ENCODE peak calls at places on chromosomes 16 and 17, in seven cellular contexts. R, Z, U, S, M, F and E are unnamed samples.

GRCh38 chr17:27920569-27920968 is 27.4 kb upstream of the LYRM9 start:
- DNase-seq in R (no peak), Z (no peak), U (peak), S (no peak), M (peak), F (no peak), E (no peak)

GRCh38 chr16:70682239-70683145 is 3.4 kb downstream of the MTSS2 start:
- DNase-seq in R (no peak), Z (no peak), U (no peak), S (no peak), M (peak), F (no peak), E (peak)

GRCh38 chr17:79168486-79169055 is 93.9 kb downstream of the ENGASE start:
- DNase-seq in R (no peak), Z (no peak), U (no peak), S (no peak), M (no peak), F (no peak), E (peak)

GRCh38 chr16:1543085-1543896 is 9.8 kb downstream of the TMEM204 start:
- DNase-seq in R (no peak), Z (peak), U (peak), S (no peak), M (peak), F (peak), E (peak)

GRCh38 chr16:50635505-50636392 is 45.4 kb downstream of the SNX20 start:
- DNase-seq in R (no peak), Z (no peak), U (no peak), S (no peak), M (no peak), F (peak), E (no peak)

GRCh38 chr16:1974157-1975070 is 2.6 kb downstream of the TBL3 start:
- DNase-seq in R (no peak), Z (no peak), U (no peak), S (no peak), M (no peak), F (no peak), E (no peak)

GRCh38 chr16:49496656-49497055 is 123.1 kb downstream of the C16orf78 start:
- DNase-seq in R (no peak), Z (no peak), U (no peak), S (no peak), M (no peak), F (no peak), E (no peak)

GRCh38 chr16:84839956-84840355 is 20.2 kb downstream of the CRISPLD2 start:
- DNase-seq in R (no peak), Z (no peak), U (no peak), S (no peak), M (no peak), F (peak), E (no peak)

GRCh38 chr17:42287305-42288077 is 807 bp upstream of the STAT5A start:
- DNase-seq in R (no peak), Z (no peak), U (peak), S (no peak), M (peak), F (no peak), E (no peak)

GRCh38 chr16:60419859-60420258 is 1616.4 kb downstream of the CDH8 start:
- DNase-seq in R (no peak), Z (no peak), U (no peak), S (no peak), M (no peak), F (peak), E (no peak)

GRCh38 chr16:76059186-76059585 is 218.0 kb upstream of the CNTNAP4 start:
- DNase-seq in R (no peak), Z (no peak), U (no peak), S (no peak), M (no peak), F (no peak), E (no peak)

GRCh38 chr17:49703557-49704277 is 4.0 kb downstream of the SLC35B1 start:
- DNase-seq in R (no peak), Z (no peak), U (peak), S (no peak), M (no peak), F (peak), E (no peak)

GRCh38 chr17:76953926-76954325 is 85.7 kb downstream of the MGAT5B start:
- DNase-seq in R (no peak), Z (no peak), U (no peak), S (no peak), M (no peak), F (no peak), E (no peak)

GRCh38 chr17:63772801-63773271 is 561 bp downstream of the CCDC47 start:
- DNase-seq in R (no peak), Z (no peak), U (no peak), S (no peak), M (no peak), F (peak), E (no peak)

GRCh38 chr17:42317256-42317966 is 29.1 kb downstream of the STAT5A start:
- DNase-seq in R (no peak), Z (no peak), U (no peak), S (no peak), M (no peak), F (no peak), E (no peak)

GRCh38 chr17:82892869-82893565 is 53.2 kb upstream of the ZNF750 start:
- DNase-seq in R (no peak), Z (no peak), U (no peak), S (no peak), M (peak), F (no peak), E (peak)

GRCh38 chr16:89034573-89034961 is 57.6 kb upstream of the CBFA2T3 start:
- DNase-seq in R (no peak), Z (no peak), U (no peak), S (no peak), M (peak), F (no peak), E (peak)

GRCh38 chr17:27339836-27340550 is 46.1 kb downstream of the WSB1 start:
- DNase-seq in R (no peak), Z (no peak), U (peak), S (no peak), M (no peak), F (peak), E (no peak)

GRCh38 chr17:42684033-42684625 is 1.8 kb downstream of the CNTNAP1 start:
- DNase-seq in R (no peak), Z (peak), U (no peak), S (no peak), M (no peak), F (no peak), E (peak)

GRCh38 chr17:40349477-40350409 is 14.8 kb downstream of the GJD3 start:
- DNase-seq in R (no peak), Z (no peak), U (no peak), S (no peak), M (no peak), F (no peak), E (peak)

GRCh38 chr17:32192379-32192778 is 50.1 kb downstream of the RHOT1 start:
- DNase-seq in R (no peak), Z (no peak), U (no peak), S (no peak), M (no peak), F (no peak), E (no peak)

GRCh38 chr16:87897563-87898505 is 28.5 kb upstream of the SLC7A5 start:
- DNase-seq in R (no peak), Z (no peak), U (no peak), S (no peak), M (no peak), F (no peak), E (no peak)

GRCh38 chr17:39116224-39116623 is 35.2 kb downstream of the PLXDC1 start:
- DNase-seq in R (no peak), Z (no peak), U (no peak), S (no peak), M (no peak), F (no peak), E (no peak)

GRCh38 chr17:63961355-63962207 is 11.1 kb downstream of the SCN4A start:
- DNase-seq in R (peak), Z (peak), U (peak), S (no peak), M (peak), F (peak), E (peak)

GRCh38 chr17:3506054-3506453 is 30.3 kb downstream of the ASPA start:
- DNase-seq in R (no peak), Z (no peak), U (no peak), S (no peak), M (no peak), F (no peak), E (no peak)

GRCh38 chr16:85919271-85920267 is 20.6 kb downstream of the IRF8 start:
- DNase-seq in R (no peak), Z (no peak), U (no peak), S (no peak), M (no peak), F (no peak), E (no peak)

GRCh38 chr16:85926370-85926769 is 27.4 kb downstream of the IRF8 start:
- DNase-seq in R (no peak), Z (no peak), U (no peak), S (no peak), M (no peak), F (no peak), E (no peak)

GRCh38 chr16:85921026-85921425 is 22.1 kb downstream of the IRF8 start:
- DNase-seq in R (no peak), Z (no peak), U (no peak), S (no peak), M (no peak), F (no peak), E (no peak)

GRCh38 chr16:85924675-85925074 is 25.7 kb downstream of the IRF8 start:
- DNase-seq in R (no peak), Z (no peak), U (no peak), S (no peak), M (no peak), F (no peak), E (no peak)

DNA sequence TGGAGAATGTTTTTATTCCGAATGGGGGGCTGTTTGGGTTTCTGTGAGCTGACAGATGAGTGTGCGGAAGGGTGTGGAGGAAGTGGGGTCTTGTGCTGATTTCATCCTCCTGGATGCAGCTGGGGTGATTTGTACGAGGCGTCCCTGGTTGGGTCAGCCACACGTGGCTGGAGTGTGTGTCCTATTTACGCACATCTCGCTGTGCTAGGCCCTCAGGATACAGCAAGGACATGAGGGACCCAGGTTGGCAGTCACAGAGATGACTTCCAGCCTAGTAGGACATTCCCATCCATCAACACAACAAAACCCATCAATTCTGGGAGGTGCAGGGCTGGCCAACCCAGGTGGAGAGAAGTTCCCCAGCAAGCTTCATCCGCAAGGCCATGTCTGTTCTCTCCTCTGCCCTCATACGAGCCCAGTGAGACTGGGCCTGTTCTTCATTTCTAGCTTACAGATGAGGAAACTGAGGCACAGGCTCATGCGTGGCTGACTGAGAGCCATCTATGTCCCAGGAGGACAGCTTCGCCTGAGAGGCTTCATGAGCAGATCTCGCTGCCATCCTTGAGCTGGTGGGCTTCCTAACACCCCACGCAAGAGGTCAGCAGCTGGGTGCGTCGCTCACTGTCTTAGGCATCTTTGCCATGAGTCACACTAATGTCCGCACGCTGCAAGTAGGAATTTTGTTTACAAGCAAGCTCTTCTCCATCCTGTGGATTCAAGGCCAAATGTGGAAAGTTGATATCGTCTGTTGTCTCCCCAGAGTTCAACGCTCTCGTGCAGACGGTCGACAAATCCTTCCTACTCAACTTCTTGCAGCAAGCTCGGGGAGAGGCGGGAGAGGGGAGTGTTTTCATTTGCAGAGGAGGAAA is 24.4 kb downstream of the IRF8 start:
- DNase-seq in R (no peak), Z (no peak), U (no peak), S (peak), M (no peak), F (peak), E (no peak)
- H3K27ac ChIP-seq in R (no peak), Z (no peak), U (no peak), S (no peak), M (no peak), F (no peak), E (no peak)

GRCh38 chr16:86734559-86735480 is 156.5 kb downstream of the FOXL1 start:
- DNase-seq in R (no peak), Z (no peak), U (no peak), S (no peak), M (no peak), F (no peak), E (no peak)

GRCh38 chr16:86730597-86730996 is 152.2 kb downstream of the FOXL1 start:
- DNase-seq in R (no peak), Z (no peak), U (no peak), S (no peak), M (no peak), F (no peak), E (no peak)

GRCh38 chr16:86730086-86730485 is 151.7 kb downstream of the FOXL1 start:
- DNase-seq in R (no peak), Z (no peak), U (no peak), S (no peak), M (no peak), F (no peak), E (no peak)

GRCh38 chr16:86733526-86734254 is 155.3 kb downstream of the FOXL1 start:
- DNase-seq in R (no peak), Z (no peak), U (no peak), S (no peak), M (no peak), F (no peak), E (no peak)

GRCh38 chr16:86732621-86733297 is 154.4 kb downstream of the FOXL1 start:
- DNase-seq in R (peak), Z (no peak), U (no peak), S (no peak), M (no peak), F (no peak), E (no peak)
- H3K4me3 ChIP-seq in R (no peak), Z (no peak), U (no peak), S (no peak), M (no peak), F (no peak), E (no peak)

GRCh38 chr17:45973099-45973838 is 25.8 kb upstream of the STH start:
- DNase-seq in R (no peak), Z (peak), U (no peak), S (no peak), M (peak), F (no peak), E (peak)
- H3K27ac ChIP-seq in R (no peak), Z (no peak), U (no peak), S (no peak), M (no peak), F (no peak), E (no peak)

DNA sequence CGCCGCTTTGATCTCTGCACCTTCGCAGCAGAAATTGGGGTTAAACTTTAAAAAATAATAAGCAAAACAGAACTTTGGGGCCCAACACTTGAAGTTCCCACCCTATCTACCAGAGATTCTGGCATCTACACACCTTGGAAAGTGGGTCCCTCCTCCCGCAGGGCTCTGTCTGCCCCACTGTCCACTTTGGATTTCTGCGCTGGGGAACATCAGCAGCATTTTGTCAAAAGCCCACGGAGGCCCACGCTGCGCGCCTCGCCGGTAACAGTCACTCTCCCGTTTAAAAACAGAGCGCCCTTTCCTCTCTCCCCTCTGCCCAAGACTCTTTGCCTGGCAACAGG is 725 bp upstream of the WNT9B start:
- DNase-seq in R (no peak), Z (no peak), U (no peak), S (no peak), M (no peak), F (no peak), E (no peak)
- H3K4me3 ChIP-seq in R (no peak), Z (peak), U (no peak), S (no peak), M (peak), F (peak), E (no peak)

GRCh38 chr16:68234188-68235104 is 1.5 kb downstream of the ESRP2 start:
- DNase-seq in R (no peak), Z (peak), U (peak), S (no peak), M (no peak), F (no peak), E (peak)

GRCh38 chr16:68235105-68235881 is 634 bp downstream of the ESRP2 start:
- DNase-seq in R (no peak), Z (peak), U (peak), S (no peak), M (no peak), F (no peak), E (no peak)

GRCh38 chr16:68232335-68232734 is 3.6 kb downstream of the ESRP2 start:
- DNase-seq in R (no peak), Z (no peak), U (no peak), S (no peak), M (no peak), F (no peak), E (no peak)

GRCh38 chr16:68233085-68233834 is 2.7 kb downstream of the ESRP2 start:
- DNase-seq in R (no peak), Z (no peak), U (no peak), S (no peak), M (no peak), F (no peak), E (no peak)

GRCh38 chr16:68233835-68234187 is 2.1 kb downstream of the ESRP2 start:
- DNase-seq in R (no peak), Z (no peak), U (peak), S (no peak), M (no peak), F (no peak), E (no peak)
- H3K27ac ChIP-seq in R (no peak), Z (peak), U (no peak), S (no peak), M (no peak), F (no peak), E (peak)

GRCh38 chr16:14399397-14400284 is 230.4 kb downstream of the PARN start:
- DNase-seq in R (no peak), Z (no peak), U (peak), S (no peak), M (peak), F (peak), E (no peak)

GRCh38 chr16:14401839-14402115 is 228.3 kb downstream of the PARN start:
- DNase-seq in R (no peak), Z (no peak), U (no peak), S (no peak), M (peak), F (peak), E (no peak)

GRCh38 chr16:14398014-14398717 is 231.9 kb downstream of the PARN start:
- DNase-seq in R (no peak), Z (no peak), U (no peak), S (no peak), M (no peak), F (peak), E (no peak)

GRCh38 chr16:14405611-14406537 is 224.2 kb downstream of the PARN start:
- DNase-seq in R (peak), Z (no peak), U (no peak), S (no peak), M (peak), F (peak), E (peak)

DNA sequence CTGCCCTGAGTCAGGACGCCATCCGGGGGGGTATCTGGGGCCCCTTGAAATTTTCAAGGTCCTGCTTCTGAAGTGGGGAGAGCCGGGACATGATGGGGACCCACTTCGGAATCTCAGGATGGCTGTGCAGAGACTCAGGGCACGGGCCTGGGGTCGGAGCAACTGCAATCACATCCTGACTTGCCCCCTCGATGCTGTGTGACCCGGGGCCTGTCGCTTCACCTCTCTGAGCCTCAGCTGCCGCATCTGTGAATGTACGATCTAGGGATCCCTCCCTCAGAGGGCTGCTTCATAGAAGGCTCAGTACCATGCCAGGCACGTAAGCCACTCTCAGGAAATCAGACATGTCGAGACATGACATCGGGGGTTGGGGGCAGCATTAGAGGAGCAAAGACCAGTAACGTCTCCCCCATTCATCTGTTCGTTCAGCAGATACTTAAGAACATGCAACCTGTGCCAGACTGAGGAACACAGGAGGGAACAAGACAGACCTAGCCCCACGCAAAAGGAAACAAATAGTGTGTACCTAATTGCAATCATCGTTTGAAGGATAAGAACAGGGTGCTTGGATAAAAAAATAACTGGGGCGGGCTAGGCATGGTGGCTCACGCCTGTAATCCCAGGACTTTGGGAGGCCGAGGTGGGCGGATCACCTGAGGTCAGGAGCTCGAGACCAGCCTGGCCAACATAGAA is 229.6 kb downstream of the PARN start:
- DNase-seq in R (no peak), Z (no peak), U (no peak), S (no peak), M (no peak), F (no peak), E (no peak)
- H3K4me3 ChIP-seq in R (no peak), Z (no peak), U (no peak), S (no peak), M (no peak), F (peak), E (no peak)

GRCh38 chr16:68069511-68070248 is 15.5 kb upstream of the NFATC3 start:
- DNase-seq in R (no peak), Z (peak), U (peak), S (no peak), M (peak), F (no peak), E (peak)

GRCh38 chr16:68070811-68071546 is 14.2 kb upstream of the NFATC3 start:
- DNase-seq in R (no peak), Z (no peak), U (no peak), S (no peak), M (no peak), F (no peak), E (no peak)

GRCh38 chr16:68068926-68069325 is 16.2 kb upstream of the NFATC3 start:
- DNase-seq in R (no peak), Z (no peak), U (no peak), S (no peak), M (no peak), F (no peak), E (no peak)

GRCh38 chr16:68071547-68071901 is 13.6 kb upstream of the NFATC3 start:
- DNase-seq in R (no peak), Z (no peak), U (no peak), S (no peak), M (no peak), F (no peak), E (no peak)

GRCh38 chr16:68070249-68070725 is 14.9 kb upstream of the NFATC3 start:
- DNase-seq in R (no peak), Z (no peak), U (no peak), S (no peak), M (no peak), F (no peak), E (no peak)
- H3K27ac ChIP-seq in R (no peak), Z (no peak), U (no peak), S (no peak), M (no peak), F (no peak), E (peak)